ENCODE peak calls at places on chromosome 2, in five cellular contexts. One of them, this sample, is unnamed.

GRCh38 chr2:109168080-109168479 is 39.1 kb downstream of the SH3RF3 start:
- DNase-seq in WTC11: no peak
- DNase-seq in endothelial cell: no peak
- DNase-seq in activated B cell treated with CpG ODN at 0.5 μM for 24 hours: no peak
- DNase-seq in fibroblast of the aortic adventitia: peak; percentile 59
- DNase-seq in this sample: peak; percentile 58

GRCh38 chr2:109142416-109143210 is 13.6 kb downstream of the SH3RF3 start:
- DNase-seq in WTC11: no peak
- DNase-seq in endothelial cell: no peak
- DNase-seq in activated B cell treated with CpG ODN at 0.5 μM for 24 hours: no peak
- DNase-seq in fibroblast of the aortic adventitia: no peak
- DNase-seq in this sample: no peak

GRCh38 chr2:232292395-232293154 is 86.0 kb upstream of the ALPP start:
- DNase-seq in WTC11: peak; percentile 88
- DNase-seq in endothelial cell: peak; percentile 75
- DNase-seq in activated B cell treated with CpG ODN at 0.5 μM for 24 hours: peak; percentile 23
- DNase-seq in fibroblast of the aortic adventitia: peak; percentile 59
- DNase-seq in this sample: peak; percentile 52

GRCh38 chr2:20538308-20539132 is 91.6 kb downstream of the RHOB start:
- DNase-seq in WTC11: no peak
- DNase-seq in endothelial cell: no peak
- DNase-seq in activated B cell treated with CpG ODN at 0.5 μM for 24 hours: no peak
- DNase-seq in fibroblast of the aortic adventitia: no peak
- DNase-seq in this sample: no peak

GRCh38 chr2:230864605-230865323 is at the start of gene ITM2C:
- DNase-seq in WTC11: peak; percentile 63
- DNase-seq in endothelial cell: peak; percentile 82
- DNase-seq in activated B cell treated with CpG ODN at 0.5 μM for 24 hours: peak; percentile 73
- DNase-seq in fibroblast of the aortic adventitia: peak; percentile 43
- DNase-seq in this sample: peak; percentile 54

GRCh38 chr2:135175177-135175576 is 123.1 kb downstream of the RAB3GAP1 start:
- DNase-seq in WTC11: no peak
- DNase-seq in endothelial cell: no peak
- DNase-seq in activated B cell treated with CpG ODN at 0.5 μM for 24 hours: no peak
- DNase-seq in fibroblast of the aortic adventitia: no peak
- DNase-seq in this sample: no peak

GRCh38 chr2:235614176-235614860 is 120.5 kb downstream of the AGAP1 start:
- DNase-seq in WTC11: no peak
- DNase-seq in endothelial cell: no peak
- DNase-seq in activated B cell treated with CpG ODN at 0.5 μM for 24 hours: no peak
- DNase-seq in fibroblast of the aortic adventitia: peak; percentile 45
- DNase-seq in this sample: peak; percentile 69

GRCh38 chr2:68909793-68910674 is 38.8 kb upstream of the BMP10 start:
- DNase-seq in WTC11: peak; percentile 80
- DNase-seq in endothelial cell: peak; percentile 78
- DNase-seq in activated B cell treated with CpG ODN at 0.5 μM for 24 hours: peak; percentile 45
- DNase-seq in fibroblast of the aortic adventitia: peak; percentile 81
- DNase-seq in this sample: peak; percentile 66

GRCh38 chr2:31235504-31235902 is 1.6 kb downstream of the EHD3 start:
- DNase-seq in WTC11: no peak
- DNase-seq in endothelial cell: no peak
- DNase-seq in activated B cell treated with CpG ODN at 0.5 μM for 24 hours: no peak
- DNase-seq in fibroblast of the aortic adventitia: peak; percentile 94
- DNase-seq in this sample: peak; percentile 87

GRCh38 chr2:136424112-136424511 is 306.2 kb upstream of the CXCR4 start:
- DNase-seq in WTC11: no peak
- DNase-seq in endothelial cell: no peak
- DNase-seq in activated B cell treated with CpG ODN at 0.5 μM for 24 hours: no peak
- DNase-seq in fibroblast of the aortic adventitia: no peak
- DNase-seq in this sample: no peak

GRCh38 chr2:216146573-216146972 is 37.4 kb downstream of the XRCC5 start:
- DNase-seq in WTC11: no peak
- DNase-seq in endothelial cell: no peak
- DNase-seq in activated B cell treated with CpG ODN at 0.5 μM for 24 hours: no peak
- DNase-seq in fibroblast of the aortic adventitia: no peak
- DNase-seq in this sample: no peak

GRCh38 chr2:203225423-203226039 is 13.3 kb upstream of the CYP20A1 start:
- DNase-seq in WTC11: peak; percentile 23
- DNase-seq in endothelial cell: peak; percentile 34
- DNase-seq in activated B cell treated with CpG ODN at 0.5 μM for 24 hours: no peak
- DNase-seq in fibroblast of the aortic adventitia: peak; percentile 17
- DNase-seq in this sample: peak; percentile 4

GRCh38 chr2:24385366-24385765 is 25.0 kb upstream of the ITSN2 start:
- DNase-seq in WTC11: no peak
- DNase-seq in endothelial cell: no peak
- DNase-seq in activated B cell treated with CpG ODN at 0.5 μM for 24 hours: no peak
- DNase-seq in fibroblast of the aortic adventitia: no peak
- DNase-seq in this sample: no peak

GRCh38 chr2:197628043-197628500 is 47.3 kb downstream of the RFTN2 start:
- DNase-seq in WTC11: no peak
- DNase-seq in endothelial cell: no peak
- DNase-seq in activated B cell treated with CpG ODN at 0.5 μM for 24 hours: no peak
- DNase-seq in fibroblast of the aortic adventitia: peak; percentile 17
- DNase-seq in this sample: peak; percentile 31

GRCh38 chr2:117888897-117889296 is 74.4 kb downstream of the DDX18 start:
- DNase-seq in WTC11: no peak
- DNase-seq in endothelial cell: no peak
- DNase-seq in activated B cell treated with CpG ODN at 0.5 μM for 24 hours: no peak
- DNase-seq in fibroblast of the aortic adventitia: no peak
- DNase-seq in this sample: no peak

GRCh38 chr2:79511320-79511951 is 1.4 kb upstream of the CTNNA2 start:
- DNase-seq in WTC11: peak; percentile 79
- DNase-seq in endothelial cell: peak; percentile 70
- DNase-seq in activated B cell treated with CpG ODN at 0.5 μM for 24 hours: no peak
- DNase-seq in fibroblast of the aortic adventitia: peak; percentile 25
- DNase-seq in this sample: peak; percentile 19

DNA sequence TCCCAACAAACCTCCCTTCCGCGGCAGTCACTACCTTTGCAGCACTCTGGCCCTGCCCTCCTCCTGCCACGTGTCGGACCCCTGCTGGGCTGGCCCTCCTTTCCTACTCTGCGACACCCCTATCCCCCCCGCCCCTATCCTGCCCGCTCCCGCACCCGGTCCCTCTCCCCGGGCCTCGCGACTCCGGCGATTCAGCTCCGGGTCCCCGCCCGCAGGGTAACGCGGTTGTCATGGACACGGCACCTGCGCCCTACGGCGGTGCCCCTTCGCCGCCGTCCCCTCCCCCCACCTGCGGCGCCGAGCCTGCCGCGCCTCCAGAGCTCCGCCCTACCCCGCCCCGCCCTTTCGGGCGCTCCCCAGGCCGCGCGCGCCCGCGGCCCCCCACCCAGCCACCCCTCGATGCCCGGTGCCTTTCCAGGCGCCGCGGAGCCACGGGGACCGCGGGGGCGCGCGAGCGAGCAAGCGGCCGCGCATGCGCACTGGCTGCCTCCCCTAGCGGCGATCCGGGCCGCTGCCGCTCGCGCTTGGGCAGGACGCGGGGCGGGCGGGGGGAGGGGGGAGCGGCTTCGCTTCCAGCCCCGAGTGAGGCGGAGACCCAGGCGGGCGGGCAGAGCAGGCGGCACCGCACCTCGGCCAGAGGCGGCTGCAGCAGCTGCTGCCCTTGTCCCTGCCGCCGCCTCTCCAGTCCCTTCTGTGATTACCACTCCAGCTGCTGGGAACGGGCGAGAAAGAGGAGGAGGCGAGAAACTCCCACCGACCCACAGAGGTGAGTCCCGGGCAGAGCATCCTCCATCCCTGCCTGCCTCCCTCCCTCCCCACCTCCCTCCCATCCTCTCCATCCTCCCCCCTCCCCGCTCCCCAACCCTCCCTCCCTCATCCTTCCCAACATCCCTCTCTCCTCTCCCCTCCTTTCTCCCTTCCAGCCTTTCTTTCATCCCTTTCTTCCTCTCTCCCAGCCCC is at the start of gene CTNNA2:
- DNase-seq in WTC11: peak; percentile 92
- DNase-seq in endothelial cell: peak; percentile 90
- DNase-seq in activated B cell treated with CpG ODN at 0.5 μM for 24 hours: no peak
- DNase-seq in fibroblast of the aortic adventitia: peak; percentile 0
- DNase-seq in this sample: peak; percentile 3
- TF ChIP-seq CTCF in WTC11: no peak
- TF ChIP-seq CTCF in endothelial cell: peak; percentile 62
- TF ChIP-seq CTCF in activated B cell treated with CpG ODN at 0.5 μM for 24 hours: no peak
- TF ChIP-seq CTCF in fibroblast of the aortic adventitia: no peak
- TF ChIP-seq CTCF in this sample: no peak

DNA sequence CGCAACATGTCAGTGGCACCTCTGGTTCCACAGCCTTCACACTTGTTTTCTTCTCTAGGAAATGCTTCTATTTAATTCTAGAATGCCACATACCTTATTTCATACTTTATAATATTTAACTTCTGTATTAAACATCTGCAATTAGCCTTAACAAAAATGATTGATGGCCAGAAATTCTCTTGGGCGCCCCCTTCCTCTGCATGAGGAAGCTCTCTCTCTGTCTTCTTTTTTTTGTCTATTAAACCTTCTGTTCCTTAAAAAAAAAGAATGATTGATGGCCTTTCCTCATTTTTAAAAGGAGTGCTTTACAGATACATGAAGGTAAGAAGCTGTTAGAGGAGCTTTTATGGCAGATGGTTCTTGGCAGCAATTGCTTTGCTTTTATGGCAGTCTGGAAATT is 526.8 kb downstream of the SLC4A3 start:
- DNase-seq in WTC11: no peak
- DNase-seq in endothelial cell: no peak
- DNase-seq in activated B cell treated with CpG ODN at 0.5 μM for 24 hours: no peak
- DNase-seq in fibroblast of the aortic adventitia: no peak
- DNase-seq in this sample: no peak
- TF ChIP-seq CTCF in WTC11: no peak
- TF ChIP-seq CTCF in endothelial cell: peak; percentile 22
- TF ChIP-seq CTCF in activated B cell treated with CpG ODN at 0.5 μM for 24 hours: no peak
- TF ChIP-seq CTCF in fibroblast of the aortic adventitia: no peak
- TF ChIP-seq CTCF in this sample: peak; percentile 4

DNA sequence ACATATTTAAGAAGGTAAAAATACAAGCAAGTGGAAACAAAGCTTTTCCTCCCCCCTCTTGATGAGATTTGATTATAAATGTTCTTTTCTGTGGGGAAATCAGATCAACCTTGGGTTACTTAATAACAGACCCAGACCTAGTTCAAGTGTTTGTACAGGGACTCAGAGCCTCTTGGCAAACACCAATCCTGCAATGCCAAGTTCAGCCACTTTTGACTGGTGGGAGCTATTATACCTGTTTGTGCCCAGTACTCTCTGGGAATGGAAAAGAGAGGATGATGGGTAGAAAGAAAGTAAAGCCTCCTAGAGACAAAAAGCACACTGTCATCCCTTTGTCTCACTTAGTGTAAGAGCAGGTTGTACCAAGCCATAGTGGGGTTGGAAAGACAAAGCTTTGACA is 63.8 kb upstream of the EPHA4 start:
- DNase-seq in WTC11: no peak
- DNase-seq in endothelial cell: no peak
- DNase-seq in activated B cell treated with CpG ODN at 0.5 μM for 24 hours: no peak
- DNase-seq in fibroblast of the aortic adventitia: no peak
- DNase-seq in this sample: no peak
- TF ChIP-seq CTCF in WTC11: no peak
- TF ChIP-seq CTCF in endothelial cell: no peak
- TF ChIP-seq CTCF in activated B cell treated with CpG ODN at 0.5 μM for 24 hours: no peak
- TF ChIP-seq CTCF in fibroblast of the aortic adventitia: no peak
- TF ChIP-seq CTCF in this sample: no peak

DNA sequence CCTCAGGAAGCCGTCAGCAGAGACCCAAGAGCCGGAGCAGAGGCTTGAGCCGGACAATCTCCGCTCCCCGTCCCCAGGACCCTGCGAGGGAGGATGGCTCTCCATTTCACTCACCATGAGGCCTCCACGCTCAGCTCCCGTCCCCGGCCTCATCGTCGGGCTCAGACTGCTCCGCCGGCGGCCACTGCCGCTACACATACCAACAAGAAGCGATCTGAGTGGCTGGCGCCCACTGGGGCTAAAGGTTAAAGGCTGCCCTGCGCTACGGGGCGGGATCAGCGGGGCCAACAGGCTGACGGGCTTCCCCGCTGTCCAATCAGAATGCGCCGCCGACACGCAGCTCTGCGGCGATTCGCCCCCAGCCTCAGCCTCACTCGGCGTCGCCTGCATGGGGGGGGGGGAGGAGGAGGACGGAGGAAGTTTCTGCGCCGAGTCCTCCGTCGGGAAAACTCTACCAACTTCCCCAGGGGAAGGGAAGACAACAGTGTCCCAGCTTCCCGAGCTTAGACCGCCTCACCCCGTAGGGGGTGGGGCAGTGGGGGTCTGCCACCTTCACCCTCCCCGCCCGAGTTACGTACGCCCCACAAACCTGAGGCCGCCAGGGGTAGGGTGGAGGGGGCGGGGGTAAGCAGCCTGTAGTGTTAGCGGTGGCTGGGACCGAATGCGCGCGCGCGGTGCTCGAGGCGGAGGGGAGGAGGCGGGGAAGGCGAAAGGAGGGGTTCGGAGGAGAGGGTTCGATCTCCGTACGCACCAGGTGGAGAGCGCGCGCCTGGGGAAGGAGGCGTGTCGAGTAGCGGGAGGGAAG is at the start of gene PRPF40A:
- DNase-seq in WTC11: peak; percentile 99
- DNase-seq in endothelial cell: peak; percentile 99
- DNase-seq in activated B cell treated with CpG ODN at 0.5 μM for 24 hours: peak; percentile 97
- DNase-seq in fibroblast of the aortic adventitia: peak; percentile 98
- DNase-seq in this sample: peak; percentile 98
- TF ChIP-seq CTCF in WTC11: no peak
- TF ChIP-seq CTCF in endothelial cell: no peak
- TF ChIP-seq CTCF in activated B cell treated with CpG ODN at 0.5 μM for 24 hours: no peak
- TF ChIP-seq CTCF in fibroblast of the aortic adventitia: no peak
- TF ChIP-seq CTCF in this sample: no peak

DNA sequence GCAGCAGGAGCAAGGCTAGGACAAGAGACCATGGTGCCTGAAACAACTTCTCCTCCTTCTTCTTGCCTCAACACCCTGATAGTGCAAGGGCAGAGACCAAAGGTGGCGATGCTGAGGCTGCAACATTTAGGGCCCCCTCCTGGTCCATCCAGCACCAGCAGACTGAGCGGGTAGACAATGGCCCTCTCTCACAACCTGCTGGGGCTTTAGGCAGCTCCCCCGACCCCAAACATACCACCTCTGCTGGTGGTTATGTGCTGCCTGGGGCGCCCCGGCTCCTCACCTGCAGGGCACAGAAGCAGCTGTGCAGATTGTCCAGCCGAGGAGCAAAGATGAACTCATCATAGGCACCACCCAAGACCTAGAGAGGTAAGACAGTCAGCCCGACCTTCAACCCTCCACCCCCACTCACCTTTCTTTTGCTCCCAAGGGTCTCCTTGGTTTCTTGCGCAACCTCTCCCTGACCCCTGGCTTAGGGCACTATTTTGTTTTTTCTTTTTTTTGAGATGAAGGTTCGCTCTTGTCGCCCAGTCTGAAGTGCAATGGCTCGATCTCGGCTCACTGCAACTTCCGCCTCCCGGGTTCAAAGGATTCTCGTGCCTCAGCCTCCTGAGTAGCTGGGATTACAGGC is 3.5 kb downstream of the DNPEP start:
- DNase-seq in WTC11: peak; percentile 33
- DNase-seq in endothelial cell: no peak
- DNase-seq in activated B cell treated with CpG ODN at 0.5 μM for 24 hours: no peak
- DNase-seq in fibroblast of the aortic adventitia: no peak
- DNase-seq in this sample: no peak
- TF ChIP-seq CTCF in WTC11: no peak
- TF ChIP-seq CTCF in endothelial cell: no peak
- TF ChIP-seq CTCF in activated B cell treated with CpG ODN at 0.5 μM for 24 hours: no peak
- TF ChIP-seq CTCF in fibroblast of the aortic adventitia: no peak
- TF ChIP-seq CTCF in this sample: no peak

GRCh38 chr2:110853516-110853915 is 121.1 kb downstream of the ACOXL start:
- DNase-seq in WTC11: peak; percentile 65
- DNase-seq in endothelial cell: peak; percentile 58
- DNase-seq in activated B cell treated with CpG ODN at 0.5 μM for 24 hours: no peak
- DNase-seq in fibroblast of the aortic adventitia: peak; percentile 6
- DNase-seq in this sample: peak; percentile 3
- TF ChIP-seq CTCF in WTC11: peak; percentile 31
- TF ChIP-seq CTCF in endothelial cell: peak; percentile 13
- TF ChIP-seq CTCF in activated B cell treated with CpG ODN at 0.5 μM for 24 hours: no peak
- TF ChIP-seq CTCF in fibroblast of the aortic adventitia: peak; percentile 67
- TF ChIP-seq CTCF in this sample: peak; percentile 50